ENCODE peak calls at places on chromosome 7, in ten cellular contexts. R is RWPE2, W is IMR-90, Z is neural progenitor cell, S is sigmoid colon, P is cardiac muscle cell, B is fibroblast of lung, D is OCI-LY7, K is body of pancreas, E is Panc1. G is an unnamed sample. For H3K4me1 and H3K9me3, the result is how much of the 10 kb centered on the place peaks cover.

GRCh38 chr7:40704172-40704571 is 569.4 kb downstream of the SUGCT start:
- DNase-seq in D (no peak), P (no peak), W (no peak), S (no peak), Z (no peak), B (no peak), E (no peak), R (no peak), K (no peak), G (no peak)

GRCh38 chr7:2044883-2045471 is 187.8 kb downstream of the MAD1L1 start:
- DNase-seq in Z (no peak), R (peak), K (no peak), B (no peak), D (no peak), W (no peak), E (no peak), S (peak), P (no peak), G (peak)

GRCh38 chr7:43112941-43113621 is 634 bp downstream of the HECW1 start:
- DNase-seq in P (peak), B (peak), K (peak), S (peak), D (no peak), W (peak), R (peak), Z (peak), E (no peak), G (peak)

GRCh38 chr7:81624021-81624630 is 145.7 kb downstream of the HGF start:
- DNase-seq in B (no peak), D (no peak), S (no peak), K (no peak), P (no peak), E (no peak), R (no peak), Z (no peak), W (peak), G (no peak)

GRCh38 chr7:25842201-25842726 is 309.7 kb upstream of the NFE2L3 start:
- DNase-seq in Z (no peak), S (no peak), E (no peak), D (no peak), B (no peak), R (no peak), W (no peak), P (no peak), K (no peak), G (no peak)

GRCh38 chr7:1857487-1858425 is 187.7 kb downstream of the ELFN1 start:
- DNase-seq in K (no peak), P (no peak), Z (no peak), E (no peak), S (peak), B (no peak), W (no peak), D (no peak), R (peak), G (no peak)

GRCh38 chr7:68306692-68307107 is 1291.6 kb upstream of the AUTS2 start:
- DNase-seq in S (no peak), R (no peak), P (no peak), K (no peak), Z (no peak), B (no peak), E (no peak), D (no peak), W (no peak), G (no peak)

GRCh38 chr7:151010307-151011096 is 13.8 kb downstream of the ATG9B start:
- DNase-seq in Z (peak), K (no peak), S (no peak), B (no peak), W (peak), E (no peak), P (peak), R (no peak), D (no peak), G (no peak)

GRCh38 chr7:55452967-55453366 is 87.8 kb downstream of the LANCL2 start:
- DNase-seq in W (no peak), Z (no peak), R (no peak), B (no peak), P (no peak), D (no peak), S (no peak), E (no peak), K (no peak), G (no peak)

GRCh38 chr7:112989531-112989930 is 97.1 kb downstream of the GPR85 start:
- DNase-seq in K (no peak), E (no peak), S (no peak), P (no peak), Z (no peak), W (peak), D (no peak), B (peak), R (no peak), G (no peak)

GRCh38 chr7:112986256-112987031 is 100.2 kb downstream of the GPR85 start:
- DNase-seq in B (peak), W (peak), R (no peak), Z (no peak), E (no peak), P (peak), S (no peak), K (no peak), D (no peak), G (no peak)

GRCh38 chr7:112990619-112991018 is 96.0 kb downstream of the GPR85 start:
- DNase-seq in S (no peak), D (no peak), E (no peak), Z (no peak), R (no peak), W (peak), B (peak), P (peak), K (no peak), G (no peak)

GRCh38 chr7:112985377-112985987 is 101.1 kb downstream of the GPR85 start:
- DNase-seq in D (no peak), B (peak), K (no peak), W (peak), Z (peak), P (peak), S (peak), R (no peak), E (no peak), G (no peak)

DNA sequence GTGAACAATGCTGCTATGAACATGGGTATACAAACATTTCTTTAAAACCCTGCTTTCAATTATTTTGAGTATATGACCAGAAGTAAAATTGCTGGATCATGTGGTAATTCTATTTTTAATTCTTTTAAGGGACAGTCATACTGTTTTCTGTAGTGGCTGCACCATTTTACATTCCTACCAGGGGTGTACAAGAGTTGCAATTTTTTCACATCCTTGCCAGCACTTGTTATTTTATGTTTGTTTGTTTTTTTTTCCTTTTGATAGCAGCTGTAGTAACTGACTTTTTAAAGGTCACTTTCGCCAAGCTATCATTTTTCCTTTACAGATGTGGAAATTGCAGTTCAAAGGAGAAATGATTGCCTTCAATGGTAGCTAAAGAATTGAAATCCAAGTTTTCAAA is 99.5 kb downstream of the GPR85 start:
- DNase-seq in R (no peak), D (no peak), E (no peak), K (no peak), B (no peak), P (no peak), W (no peak), S (no peak), Z (no peak), G (no peak)
- H3K4me1 ChIP-seq in R (under half), D (under half), E (under half), K (under half), B (under half), P (under half), W (under half), S (under half), Z (under half), G (under half)

GRCh38 chr7:100173806-100174495 is 3.2 kb downstream of the GPC2 start:
- DNase-seq in Z (no peak), W (no peak), B (no peak), D (peak), S (no peak), P (no peak), E (no peak), K (no peak), R (no peak), G (no peak)
- TF ChIP-seq CTCF in Z (no peak), W (no peak), B (no peak), D (peak), S (no peak), P (no peak), E (no peak), K (no peak), R (no peak), G (no peak)

DNA sequence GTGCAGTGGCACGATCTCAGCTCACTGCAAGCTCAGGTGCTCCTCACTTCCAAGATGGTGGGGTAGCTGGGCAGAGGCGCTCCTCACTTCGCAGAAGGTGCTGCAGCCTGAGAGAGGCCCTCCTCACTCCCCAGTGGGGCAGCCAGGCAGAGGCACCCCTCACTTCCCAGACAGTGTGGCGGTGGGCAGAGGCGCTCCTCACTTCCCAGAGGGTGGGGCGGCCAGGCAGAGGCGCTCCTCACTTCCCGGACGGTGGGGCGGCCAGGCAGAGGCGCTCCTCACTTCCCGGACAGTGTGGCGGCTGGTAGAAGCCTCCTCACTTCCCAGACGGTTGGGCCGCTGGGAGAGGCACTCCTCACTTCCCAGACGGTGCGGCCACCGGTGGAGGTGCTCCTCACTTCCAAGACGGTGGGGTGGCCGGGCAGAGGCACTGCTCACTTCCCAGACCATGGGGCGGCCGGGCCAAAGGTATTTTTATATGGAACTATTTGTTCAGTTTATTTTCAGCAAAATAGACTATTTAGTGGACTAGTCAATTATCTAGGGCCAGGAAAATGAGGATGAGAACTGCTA is 57.7 kb upstream of the PPP1R9A start:
- DNase-seq in E (no peak), W (no peak), S (no peak), D (no peak), R (no peak), K (no peak), P (no peak), B (no peak), Z (no peak), G (no peak)
- H3K9me3 ChIP-seq in E (under half), W (under half), S (under half), D (under half), R (under half), K (under half), P (under half), B (under half), Z (under half), G (under half)

GRCh38 chr7:158588085-158588877 is 658 bp upstream of the PTPRN2 start:
- DNase-seq in P (no peak), D (no peak), B (no peak), S (peak), E (no peak), K (peak), W (no peak), R (no peak), Z (peak), G (no peak)

GRCh38 chr7:158584392-158584791 is 3.2 kb downstream of the PTPRN2 start:
- DNase-seq in E (no peak), D (no peak), Z (no peak), W (no peak), K (no peak), P (no peak), B (no peak), S (peak), R (no peak), G (no peak)

GRCh38 chr7:158585721-158586498 is 1.7 kb downstream of the PTPRN2 start:
- DNase-seq in R (no peak), K (peak), Z (no peak), W (no peak), P (no peak), E (no peak), D (no peak), B (no peak), S (no peak), G (no peak)

GRCh38 chr7:158587425-158588084 is at the start of gene PTPRN2:
- DNase-seq in R (no peak), S (peak), Z (peak), B (peak), P (peak), K (peak), D (no peak), E (no peak), W (peak), G (peak)

GRCh38 chr7:158586499-158587191 is 978 bp downstream of the PTPRN2 start:
- DNase-seq in B (no peak), K (peak), Z (peak), P (no peak), D (no peak), S (no peak), W (no peak), E (no peak), R (no peak), G (no peak)
- H3K4me1 ChIP-seq in B (under half), K (under half), Z (under half), P (under half), D (under half), S (under half), W (under half), E (under half), R (under half), G (under half)